ENCODE peak calls at places on chromosomes 5 and 9, in nine cellular contexts. One of them, this sample, is unnamed.

GRCh38 chr5:44536650-44537260 is 147.5 kb upstream of the FGF10 start:
- DNase-seq in epithelial cell of esophagus: peak; percentile 69
- DNase-seq in Peyer's patch: no peak
- DNase-seq in AG04449: no peak
- DNase-seq in retinal pigment epithelial cell: no peak
- DNase-seq in fibroblast of the aortic adventitia: peak; percentile 64
- DNase-seq in BJ: no peak
- DNase-seq in cardiac fibroblast: peak; percentile 43
- DNase-seq in WERI-Rb-1: peak; percentile 50
- DNase-seq in this sample: peak; percentile 1

GRCh38 chr5:97002983-97003382 is 67.1 kb downstream of the LNPEP start:
- DNase-seq in fibroblast of the aortic adventitia: no peak
- DNase-seq in BJ: no peak
- DNase-seq in AG04449: no peak
- DNase-seq in retinal pigment epithelial cell: no peak
- DNase-seq in Peyer's patch: no peak
- DNase-seq in epithelial cell of esophagus: no peak
- DNase-seq in cardiac fibroblast: no peak
- DNase-seq in WERI-Rb-1: no peak
- DNase-seq in this sample: no peak

GRCh38 chr5:128053291-128053954 is 30.1 kb upstream of the SLC12A2 start:
- DNase-seq in cardiac fibroblast: peak; percentile 14
- DNase-seq in AG04449: no peak
- DNase-seq in BJ: no peak
- DNase-seq in retinal pigment epithelial cell: peak; percentile 66
- DNase-seq in epithelial cell of esophagus: no peak
- DNase-seq in fibroblast of the aortic adventitia: peak; percentile 51
- DNase-seq in WERI-Rb-1: no peak
- DNase-seq in Peyer's patch: no peak
- DNase-seq in this sample: peak; percentile 4

GRCh38 chr9:8715792-8716191 is 916.2 kb upstream of the DMAC1 start:
- DNase-seq in BJ: no peak
- DNase-seq in fibroblast of the aortic adventitia: no peak
- DNase-seq in WERI-Rb-1: no peak
- DNase-seq in epithelial cell of esophagus: no peak
- DNase-seq in retinal pigment epithelial cell: no peak
- DNase-seq in cardiac fibroblast: no peak
- DNase-seq in Peyer's patch: peak; percentile 52
- DNase-seq in AG04449: no peak
- DNase-seq in this sample: no peak

GRCh38 chr5:11903614-11904269 is 504 bp downstream of the CTNND2 start:
- DNase-seq in AG04449: no peak
- DNase-seq in cardiac fibroblast: peak; percentile 1
- DNase-seq in BJ: no peak
- DNase-seq in Peyer's patch: no peak
- DNase-seq in retinal pigment epithelial cell: no peak
- DNase-seq in epithelial cell of esophagus: peak; percentile 10
- DNase-seq in WERI-Rb-1: peak; percentile 59
- DNase-seq in fibroblast of the aortic adventitia: no peak
- DNase-seq in this sample: no peak

GRCh38 chr5:174726916-174727793 is 2.8 kb downstream of the MSX2 start:
- DNase-seq in fibroblast of the aortic adventitia: no peak
- DNase-seq in AG04449: no peak
- DNase-seq in retinal pigment epithelial cell: no peak
- DNase-seq in Peyer's patch: no peak
- DNase-seq in epithelial cell of esophagus: no peak
- DNase-seq in BJ: no peak
- DNase-seq in cardiac fibroblast: no peak
- DNase-seq in WERI-Rb-1: no peak
- DNase-seq in this sample: no peak

GRCh38 chr9:20264896-20265295 is 357.4 kb downstream of the MLLT3 start:
- DNase-seq in BJ: no peak
- DNase-seq in epithelial cell of esophagus: no peak
- DNase-seq in Peyer's patch: no peak
- DNase-seq in cardiac fibroblast: no peak
- DNase-seq in WERI-Rb-1: no peak
- DNase-seq in retinal pigment epithelial cell: no peak
- DNase-seq in AG04449: no peak
- DNase-seq in fibroblast of the aortic adventitia: no peak
- DNase-seq in this sample: no peak

GRCh38 chr5:90135979-90136378 is 273.6 kb downstream of the CETN3 start:
- DNase-seq in cardiac fibroblast: no peak
- DNase-seq in fibroblast of the aortic adventitia: no peak
- DNase-seq in Peyer's patch: peak; percentile 51
- DNase-seq in WERI-Rb-1: peak; percentile 41
- DNase-seq in BJ: no peak
- DNase-seq in AG04449: no peak
- DNase-seq in epithelial cell of esophagus: no peak
- DNase-seq in retinal pigment epithelial cell: no peak
- DNase-seq in this sample: no peak

GRCh38 chr5:173108914-173109313 is 35.4 kb upstream of the BNIP1 start:
- DNase-seq in cardiac fibroblast: no peak
- DNase-seq in Peyer's patch: no peak
- DNase-seq in BJ: no peak
- DNase-seq in fibroblast of the aortic adventitia: no peak
- DNase-seq in WERI-Rb-1: no peak
- DNase-seq in retinal pigment epithelial cell: no peak
- DNase-seq in epithelial cell of esophagus: no peak
- DNase-seq in AG04449: no peak
- DNase-seq in this sample: no peak

GRCh38 chr9:97504381-97505216 is 3.1 kb downstream of the TMOD1 start:
- DNase-seq in epithelial cell of esophagus: no peak
- DNase-seq in retinal pigment epithelial cell: no peak
- DNase-seq in WERI-Rb-1: no peak
- DNase-seq in fibroblast of the aortic adventitia: peak; percentile 38
- DNase-seq in AG04449: no peak
- DNase-seq in cardiac fibroblast: no peak
- DNase-seq in Peyer's patch: no peak
- DNase-seq in BJ: no peak
- DNase-seq in this sample: no peak

GRCh38 chr9:109709881-109710280 is 70.1 kb upstream of the PALM2AKAP2 start:
- DNase-seq in BJ: no peak
- DNase-seq in WERI-Rb-1: no peak
- DNase-seq in fibroblast of the aortic adventitia: no peak
- DNase-seq in Peyer's patch: no peak
- DNase-seq in epithelial cell of esophagus: no peak
- DNase-seq in AG04449: no peak
- DNase-seq in retinal pigment epithelial cell: no peak
- DNase-seq in cardiac fibroblast: no peak
- DNase-seq in this sample: no peak

GRCh38 chr5:60535198-60535597 is 164.8 kb downstream of the DEPDC1B start:
- DNase-seq in retinal pigment epithelial cell: no peak
- DNase-seq in AG04449: no peak
- DNase-seq in fibroblast of the aortic adventitia: no peak
- DNase-seq in cardiac fibroblast: no peak
- DNase-seq in epithelial cell of esophagus: no peak
- DNase-seq in Peyer's patch: no peak
- DNase-seq in WERI-Rb-1: no peak
- DNase-seq in BJ: no peak
- DNase-seq in this sample: no peak

GRCh38 chr5:178327931-178328711 is 95.5 kb upstream of the PHYKPL start:
- DNase-seq in retinal pigment epithelial cell: no peak
- DNase-seq in Peyer's patch: no peak
- DNase-seq in cardiac fibroblast: no peak
- DNase-seq in fibroblast of the aortic adventitia: no peak
- DNase-seq in epithelial cell of esophagus: no peak
- DNase-seq in BJ: no peak
- DNase-seq in AG04449: no peak
- DNase-seq in WERI-Rb-1: no peak
- DNase-seq in this sample: no peak

GRCh38 chr9:36959681-36960574 is 74.1 kb downstream of the PAX5 start:
- DNase-seq in AG04449: no peak
- DNase-seq in BJ: no peak
- DNase-seq in WERI-Rb-1: no peak
- DNase-seq in retinal pigment epithelial cell: no peak
- DNase-seq in fibroblast of the aortic adventitia: no peak
- DNase-seq in cardiac fibroblast: no peak
- DNase-seq in epithelial cell of esophagus: no peak
- DNase-seq in Peyer's patch: no peak
- DNase-seq in this sample: no peak

GRCh38 chr5:125049721-125050357 is 303.4 kb upstream of the ZNF608 start:
- DNase-seq in epithelial cell of esophagus: peak; percentile 70
- DNase-seq in cardiac fibroblast: no peak
- DNase-seq in fibroblast of the aortic adventitia: no peak
- DNase-seq in BJ: no peak
- DNase-seq in WERI-Rb-1: no peak
- DNase-seq in retinal pigment epithelial cell: no peak
- DNase-seq in AG04449: no peak
- DNase-seq in Peyer's patch: no peak
- DNase-seq in this sample: no peak

GRCh38 chr9:131837316-131837715 is 97.4 kb upstream of the RAPGEF1 start:
- DNase-seq in retinal pigment epithelial cell: no peak
- DNase-seq in cardiac fibroblast: no peak
- DNase-seq in Peyer's patch: no peak
- DNase-seq in WERI-Rb-1: peak; percentile 88
- DNase-seq in epithelial cell of esophagus: peak; percentile 4
- DNase-seq in AG04449: no peak
- DNase-seq in fibroblast of the aortic adventitia: no peak
- DNase-seq in BJ: no peak
- DNase-seq in this sample: no peak

GRCh38 chr5:74648835-74649286 is 8.3 kb upstream of the ENC1 start:
- DNase-seq in AG04449: no peak
- DNase-seq in cardiac fibroblast: peak; percentile 80
- DNase-seq in fibroblast of the aortic adventitia: peak; percentile 79
- DNase-seq in epithelial cell of esophagus: peak; percentile 73
- DNase-seq in WERI-Rb-1: no peak
- DNase-seq in BJ: no peak
- DNase-seq in retinal pigment epithelial cell: no peak
- DNase-seq in Peyer's patch: no peak
- DNase-seq in this sample: no peak

DNA sequence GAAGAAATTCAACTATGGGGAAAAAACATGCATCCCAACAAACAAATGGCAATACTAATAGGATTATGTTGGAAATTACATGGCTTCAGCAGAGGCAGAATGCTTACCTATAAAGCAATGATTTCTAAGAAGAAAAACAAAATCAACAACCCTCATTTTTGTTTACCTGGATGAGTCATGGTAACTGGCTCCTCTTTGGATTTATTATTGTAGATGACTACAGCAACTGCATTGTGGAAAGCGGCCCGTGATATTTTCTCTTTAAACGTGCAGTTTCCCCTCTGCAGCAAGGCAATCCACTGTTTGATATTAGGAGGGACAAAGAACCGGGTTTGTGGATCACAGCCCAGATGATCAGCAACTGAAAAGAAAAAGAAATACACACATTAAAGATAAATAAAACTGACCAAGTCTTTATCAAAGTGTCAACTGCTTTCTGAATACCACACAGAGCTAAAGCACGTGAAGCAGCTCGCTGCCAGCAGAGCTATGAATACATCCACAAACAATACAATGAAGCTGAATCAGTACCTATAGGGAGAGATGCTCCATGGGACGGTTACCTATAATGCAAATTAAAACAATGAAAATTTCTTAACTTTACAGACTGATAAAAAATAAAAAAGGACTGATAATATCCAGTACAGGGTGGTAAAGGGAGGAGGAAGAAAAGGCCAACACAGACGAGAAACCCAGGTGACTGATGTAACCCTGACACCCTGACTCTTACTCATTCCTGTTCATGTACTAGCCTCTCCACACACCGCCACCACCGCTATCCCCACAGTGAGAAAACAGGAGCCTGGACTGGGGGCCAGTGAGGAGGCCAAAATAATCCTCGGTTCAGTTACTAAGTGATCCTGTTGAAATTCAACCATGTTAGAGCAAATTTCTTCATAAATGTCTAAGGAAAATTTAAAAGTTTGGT is 31.0 kb downstream of the RNF130 start:
- DNase-seq in BJ: no peak
- DNase-seq in retinal pigment epithelial cell: no peak
- DNase-seq in epithelial cell of esophagus: peak; percentile 33
- DNase-seq in Peyer's patch: no peak
- DNase-seq in cardiac fibroblast: no peak
- DNase-seq in WERI-Rb-1: no peak
- DNase-seq in AG04449: no peak
- DNase-seq in fibroblast of the aortic adventitia: no peak
- DNase-seq in this sample: no peak
- TF ChIP-seq CTCF in BJ: no peak
- TF ChIP-seq CTCF in retinal pigment epithelial cell: no peak
- TF ChIP-seq CTCF in epithelial cell of esophagus: no peak
- TF ChIP-seq CTCF in Peyer's patch: no peak
- TF ChIP-seq CTCF in cardiac fibroblast: no peak
- TF ChIP-seq CTCF in WERI-Rb-1: no peak
- TF ChIP-seq CTCF in AG04449: no peak
- TF ChIP-seq CTCF in fibroblast of the aortic adventitia: no peak
- TF ChIP-seq CTCF in this sample: no peak

GRCh38 chr9:128885798-128886197 is 3.9 kb downstream of the LRRC8A start:
- DNase-seq in cardiac fibroblast: no peak
- DNase-seq in fibroblast of the aortic adventitia: no peak
- DNase-seq in retinal pigment epithelial cell: no peak
- DNase-seq in BJ: no peak
- DNase-seq in epithelial cell of esophagus: no peak
- DNase-seq in AG04449: no peak
- DNase-seq in WERI-Rb-1: no peak
- DNase-seq in Peyer's patch: no peak
- DNase-seq in this sample: no peak
- H3K4me3 ChIP-seq in cardiac fibroblast: no peak overlapping the region
- H3K4me3 ChIP-seq in fibroblast of the aortic adventitia: no peak overlapping the region
- H3K4me3 ChIP-seq in retinal pigment epithelial cell: no peak overlapping the region
- H3K4me3 ChIP-seq in BJ: no peak overlapping the region
- H3K4me3 ChIP-seq in epithelial cell of esophagus: no peak overlapping the region
- H3K4me3 ChIP-seq in AG04449: no peak overlapping the region
- H3K4me3 ChIP-seq in WERI-Rb-1: no peak overlapping the region
- H3K4me3 ChIP-seq in Peyer's patch: no peak overlapping the region
- H3K4me3 ChIP-seq in this sample: no peak overlapping the region

GRCh38 chr5:114839360-114839759 is 330.3 kb downstream of the TRIM36 start:
- DNase-seq in epithelial cell of esophagus: no peak
- DNase-seq in AG04449: no peak
- DNase-seq in BJ: no peak
- DNase-seq in Peyer's patch: no peak
- DNase-seq in WERI-Rb-1: no peak
- DNase-seq in retinal pigment epithelial cell: no peak
- DNase-seq in cardiac fibroblast: no peak
- DNase-seq in fibroblast of the aortic adventitia: no peak
- DNase-seq in this sample: no peak
- TF ChIP-seq CTCF in epithelial cell of esophagus: no peak
- TF ChIP-seq CTCF in AG04449: no peak
- TF ChIP-seq CTCF in BJ: no peak
- TF ChIP-seq CTCF in Peyer's patch: no peak
- TF ChIP-seq CTCF in WERI-Rb-1: no peak
- TF ChIP-seq CTCF in retinal pigment epithelial cell: no peak
- TF ChIP-seq CTCF in cardiac fibroblast: no peak
- TF ChIP-seq CTCF in fibroblast of the aortic adventitia: no peak
- TF ChIP-seq CTCF in this sample: no peak

DNA sequence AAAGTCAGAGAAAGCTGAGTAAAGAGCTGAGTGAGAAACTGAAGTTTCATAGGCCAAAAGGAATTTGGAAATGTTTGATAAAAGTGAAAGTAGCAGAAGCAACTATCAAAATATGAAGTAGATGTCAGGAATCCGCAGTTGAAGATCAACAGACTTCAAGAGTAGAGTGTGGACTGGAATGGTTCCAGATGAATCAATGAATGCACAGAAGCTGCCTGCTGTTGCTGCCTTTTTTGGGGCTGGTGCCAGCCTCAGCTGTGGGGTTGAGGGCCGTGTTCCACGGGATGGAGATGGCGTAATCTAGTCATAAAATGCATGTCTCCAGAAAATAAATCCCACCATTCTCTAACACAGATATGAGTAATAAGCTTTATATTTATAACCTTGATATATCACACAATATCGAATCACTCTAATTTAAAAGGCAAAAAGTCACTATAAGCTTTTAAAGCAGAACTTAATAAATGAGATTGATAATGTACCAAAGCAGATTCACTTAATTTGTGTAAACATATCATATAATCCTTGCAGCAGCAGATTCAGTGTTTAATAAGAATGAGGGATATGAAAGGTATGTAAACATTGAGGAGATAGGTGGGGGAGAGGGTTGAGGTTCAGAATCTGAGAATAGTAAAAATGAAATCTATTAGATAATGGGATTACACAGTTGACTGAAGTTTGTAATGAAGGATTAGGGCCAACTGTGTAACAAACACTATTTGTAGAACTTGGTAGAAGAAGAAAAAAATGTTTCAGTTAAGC is 652.3 kb upstream of the FTMT start:
- DNase-seq in fibroblast of the aortic adventitia: peak; percentile 77
- DNase-seq in BJ: no peak
- DNase-seq in WERI-Rb-1: no peak
- DNase-seq in epithelial cell of esophagus: peak; percentile 4
- DNase-seq in Peyer's patch: no peak
- DNase-seq in AG04449: peak; percentile 33
- DNase-seq in cardiac fibroblast: peak; percentile 76
- DNase-seq in retinal pigment epithelial cell: no peak
- DNase-seq in this sample: peak; percentile 27
- H3K4me3 ChIP-seq in fibroblast of the aortic adventitia: peak overlapping the region; percentile 38
- H3K4me3 ChIP-seq in BJ: no peak overlapping the region
- H3K4me3 ChIP-seq in WERI-Rb-1: no peak overlapping the region
- H3K4me3 ChIP-seq in epithelial cell of esophagus: no peak overlapping the region
- H3K4me3 ChIP-seq in Peyer's patch: no peak overlapping the region
- H3K4me3 ChIP-seq in AG04449: no peak overlapping the region
- H3K4me3 ChIP-seq in cardiac fibroblast: no peak overlapping the region
- H3K4me3 ChIP-seq in retinal pigment epithelial cell: no peak overlapping the region
- H3K4me3 ChIP-seq in this sample: no peak overlapping the region

This sample was measured in AG09309.